ENCODE peak calls at places on chromosomes 6 and 20, in seven cellular contexts. S, L, F, Z, V, T and U are unnamed samples.

GRCh38 chr20:39112196-39112743 is 150.1 kb downstream of the DHX35 start:
- DNase-seq in L (peak), V (peak), F (peak), S (no peak), T (peak), Z (no peak), U (no peak)

GRCh38 chr6:139323511-139324445 is 32.0 kb upstream of the TXLNB start:
- DNase-seq in F (peak), Z (peak), S (peak), V (peak), T (peak), L (no peak), U (peak)

GRCh38 chr6:144264270-144265060 is 20.7 kb upstream of the UTRN start:
- DNase-seq in F (no peak), L (no peak), Z (no peak), S (no peak), T (no peak), V (no peak), U (peak)

GRCh38 chr6:119829006-119829405 is 479.4 kb upstream of the MAN1A1 start:
- DNase-seq in S (no peak), F (no peak), V (no peak), T (no peak), Z (no peak), L (no peak), U (no peak)

GRCh38 chr20:20638877-20639276 is 73.6 kb downstream of the RALGAPA2 start:
- DNase-seq in S (no peak), L (no peak), F (no peak), Z (no peak), V (no peak), T (no peak), U (no peak)

GRCh38 chr6:44067073-44067759 is 60.0 kb downstream of the MRPL14 start:
- DNase-seq in Z (peak), T (no peak), V (no peak), S (no peak), L (no peak), F (no peak), U (no peak)

GRCh38 chr6:5205877-5206840 is 54.6 kb downstream of the LYRM4 start:
- DNase-seq in Z (peak), V (peak), F (peak), L (no peak), T (no peak), S (no peak), U (peak)

GRCh38 chr6:42367353-42368011 is 84.2 kb downstream of the TRERF1 start:
- DNase-seq in L (no peak), S (no peak), V (peak), F (no peak), Z (no peak), T (no peak), U (peak)

GRCh38 chr20:10674684-10675455 is 1.1 kb upstream of the JAG1 start:
- DNase-seq in V (peak), T (peak), S (no peak), L (peak), F (peak), Z (peak), U (peak)